ENCODE peak calls at places on chromosomes 11 and 22, in four cellular contexts. W is HL-60, H is cardiac muscle cell, P is kidney. C is an unnamed sample.

GRCh38 chr11:106840993-106841392 is 177.3 kb downstream of the GUCY1A2 start:
- DNase-seq in W (no peak), H (no peak), P (no peak), C (no peak)

GRCh38 chr11:109138200-109138599 is 283.8 kb upstream of the C11orf87 start:
- DNase-seq in W (no peak), H (no peak), P (no peak), C (no peak)

GRCh38 chr11:71420455-71421241 is 27.5 kb downstream of the DHCR7 start:
- DNase-seq in W (peak; percentile 41), H (peak; percentile 49), P (no peak), C (peak; percentile 21)

GRCh38 chr11:26297179-26297970 is 34.6 kb upstream of the ANO3 start:
- DNase-seq in W (peak; percentile 36), H (peak; percentile 61), P (no peak), C (no peak)

GRCh38 chr11:130055637-130056036 is 14.1 kb upstream of the APLP2 start:
- DNase-seq in W (no peak), H (no peak), P (no peak), C (no peak)

GRCh38 chr11:44033411-44033850 is 14.3 kb upstream of the ACCSL start:
- DNase-seq in W (no peak), H (no peak), P (no peak), C (peak; percentile 53)

GRCh38 chr11:14905104-14906033 is 13.3 kb upstream of the CYP2R1 start:
- DNase-seq in W (peak; percentile 50), H (peak; percentile 38), P (peak; percentile 82), C (no peak)

GRCh38 chr22:32916025-32916424 is 114.5 kb downstream of the TIMP3 start:
- DNase-seq in W (no peak), H (no peak), P (no peak), C (no peak)

GRCh38 chr22:49972163-49973017 is 11.8 kb downstream of the PIM3 start:
- DNase-seq in W (no peak), H (no peak), P (peak; percentile 82), C (no peak)

GRCh38 chr11:123137496-123138270 is 57.4 kb downstream of the CLMP start:
- DNase-seq in W (peak; percentile 60), H (peak; percentile 88), P (peak; percentile 97), C (peak; percentile 3)

GRCh38 chr11:85809881-85810280 is 1.1 kb downstream of the SYTL2 start:
- DNase-seq in W (no peak), H (peak; percentile 17), P (peak; percentile 75), C (no peak)

GRCh38 chr11:132030896-132031295 is 660.5 kb downstream of the NTM start:
- DNase-seq in W (no peak), H (no peak), P (no peak), C (no peak)

GRCh38 chr11:57646756-57647303 is 2.9 kb downstream of the YPEL4 start:
- DNase-seq in W (no peak), H (no peak), P (no peak), C (no peak)

GRCh38 chr11:45227836-45228235 is 58.3 kb downstream of the SYT13 start:
- DNase-seq in W (no peak), H (no peak), P (no peak), C (no peak)

GRCh38 chr22:19506212-19506611 is 18.0 kb downstream of the CLDN5 start:
- DNase-seq in W (no peak), H (no peak), P (no peak), C (no peak)

GRCh38 chr11:120344302-120345004 is 8.2 kb downstream of the ARHGEF12 start:
- DNase-seq in W (peak; percentile 89), H (no peak), P (no peak), C (no peak)

GRCh38 chr11:112178428-112178827 is 3.1 kb downstream of the BCO2 start:
- DNase-seq in W (no peak), H (no peak), P (no peak), C (no peak)

GRCh38 chr11:34869425-34869824 is 46.8 kb downstream of the APIP start:
- DNase-seq in W (no peak), H (no peak), P (no peak), C (no peak)

GRCh38 chr11:57438345-57439280 is 11.7 kb upstream of the SLC43A3 start:
- DNase-seq in W (no peak), H (no peak), P (no peak), C (no peak)

GRCh38 chr11:69398529-69399492 is 82.7 kb upstream of the LINC01488 start:
- DNase-seq in W (peak; percentile 44), H (no peak), P (peak; percentile 69), C (no peak)

GRCh38 chr11:126115820-126116319 is 53.2 kb upstream of the CDON start:
- DNase-seq in W (no peak), H (no peak), P (peak; percentile 85), C (no peak)

GRCh38 chr11:8832571-8833260 is 78.3 kb upstream of the AKIP1 start:
- DNase-seq in W (no peak), H (no peak), P (peak; percentile 73), C (no peak)

GRCh38 chr11:41536001-41536568 is 76.6 kb upstream of the LRRC4C start:
- DNase-seq in W (no peak), H (no peak), P (no peak), C (no peak)

GRCh38 chr11:93574821-93575220 is 31.6 kb upstream of the SMCO4 start:
- DNase-seq in W (no peak), H (no peak), P (no peak), C (no peak)

GRCh38 chr22:49276567-49276966 is 551.1 kb downstream of the BRD1 start:
- DNase-seq in W (no peak), H (no peak), P (no peak), C (no peak)

GRCh38 chr22:19880786-19881569 is 26.3 kb upstream of the GNB1L start:
- DNase-seq in W (no peak), H (peak; percentile 56), P (peak; percentile 84), C (no peak)

GRCh38 chr22:47152938-47153337 is 390.5 kb downstream of the TBC1D22A start:
- DNase-seq in W (no peak), H (no peak), P (no peak), C (no peak)

GRCh38 chr11:67178421-67178820 is 59.4 kb downstream of the KDM2A start:
- DNase-seq in W (no peak), H (no peak), P (no peak), C (no peak)

GRCh38 chr11:75430692-75431532 is 2.1 kb downstream of the KLHL35 start:
- DNase-seq in W (no peak), H (no peak), P (no peak), C (no peak)
- H3K27ac ChIP-seq in W (no peak overlapping the region), H (no peak overlapping the region), P (no peak overlapping the region), C (no peak overlapping the region)

GRCh38 chr22:45477366-45478107 is 25.1 kb upstream of the FBLN1 start:
- DNase-seq in W (no peak), H (no peak), P (no peak), C (no peak)
- H3K27ac ChIP-seq in W (no peak overlapping the region), H (no peak overlapping the region), P (no peak overlapping the region), C (no peak overlapping the region)

DNA sequence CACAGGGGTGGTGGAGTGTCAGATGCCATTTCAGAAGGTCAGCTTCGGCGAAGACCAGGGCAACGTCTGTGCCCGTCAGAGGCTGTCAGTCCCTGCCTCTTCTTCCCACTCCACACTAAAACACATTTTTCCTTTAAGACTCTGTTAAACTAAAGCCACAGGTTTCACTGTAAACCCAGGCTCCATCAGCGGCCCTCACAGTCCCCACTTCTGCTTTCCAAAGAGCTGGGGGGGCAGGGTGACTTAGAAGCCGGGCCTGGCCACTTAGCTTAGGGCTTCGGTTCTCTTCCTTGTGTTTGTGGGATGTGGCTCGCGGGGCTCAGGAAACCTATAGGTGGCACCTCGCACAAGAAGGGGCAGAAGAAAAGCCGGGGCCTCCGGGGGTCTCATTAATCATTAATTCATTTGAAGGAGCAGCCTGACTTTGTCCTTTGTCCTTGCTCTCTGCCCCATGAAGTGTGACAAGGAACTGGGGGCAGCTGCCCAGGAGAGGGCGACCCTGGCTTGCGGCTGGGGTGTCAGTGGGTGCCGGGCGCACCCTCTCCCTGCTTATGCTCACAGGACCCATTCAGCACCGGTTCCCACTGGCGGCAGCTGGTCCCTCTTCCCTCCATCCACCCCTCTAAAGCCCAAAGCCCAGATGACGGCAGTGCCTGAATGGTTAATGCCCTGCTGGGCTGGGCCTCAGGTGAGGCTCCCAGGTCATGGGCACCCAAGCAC is 4.1 kb downstream of the SLC25A45 start:
- DNase-seq in W (peak; percentile 87), H (no peak), P (no peak), C (no peak)
- H3K27ac ChIP-seq in W (peak overlapping the region; percentile 43), H (no peak overlapping the region), P (peak overlapping the region; percentile 49), C (no peak overlapping the region)

DNA sequence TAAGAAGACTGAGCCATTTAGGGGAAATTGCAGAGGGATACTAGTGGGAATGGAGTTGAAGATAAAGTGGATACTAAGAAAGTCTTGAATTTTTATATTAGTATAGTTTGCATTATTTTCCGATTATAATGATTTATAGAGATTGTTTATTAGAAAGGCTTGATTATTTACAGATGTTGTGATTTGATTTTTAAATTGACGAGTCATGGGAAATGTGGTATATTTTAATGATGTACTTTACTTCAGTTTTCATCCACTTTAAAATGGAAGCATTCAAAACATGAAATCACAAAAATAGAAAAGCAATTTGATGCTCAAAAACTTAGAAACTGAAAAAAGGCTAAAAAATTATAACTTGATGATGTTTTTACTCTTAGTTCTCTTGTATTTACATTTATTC is 21.2 kb downstream of the USP47 start:
- DNase-seq in W (no peak), H (no peak), P (no peak), C (no peak)
- H3K27ac ChIP-seq in W (no peak overlapping the region), H (no peak overlapping the region), P (no peak overlapping the region), C (no peak overlapping the region)

GRCh38 chr22:34885852-34886251 is 180.1 kb upstream of the ISX start:
- DNase-seq in W (no peak), H (no peak), P (no peak), C (no peak)

GRCh38 chr22:34881453-34881852 is 184.5 kb upstream of the ISX start:
- DNase-seq in W (no peak), H (no peak), P (no peak), C (no peak)

GRCh38 chr22:34886391-34886790 is 179.6 kb upstream of the ISX start:
- DNase-seq in W (no peak), H (no peak), P (no peak), C (no peak)

DNA sequence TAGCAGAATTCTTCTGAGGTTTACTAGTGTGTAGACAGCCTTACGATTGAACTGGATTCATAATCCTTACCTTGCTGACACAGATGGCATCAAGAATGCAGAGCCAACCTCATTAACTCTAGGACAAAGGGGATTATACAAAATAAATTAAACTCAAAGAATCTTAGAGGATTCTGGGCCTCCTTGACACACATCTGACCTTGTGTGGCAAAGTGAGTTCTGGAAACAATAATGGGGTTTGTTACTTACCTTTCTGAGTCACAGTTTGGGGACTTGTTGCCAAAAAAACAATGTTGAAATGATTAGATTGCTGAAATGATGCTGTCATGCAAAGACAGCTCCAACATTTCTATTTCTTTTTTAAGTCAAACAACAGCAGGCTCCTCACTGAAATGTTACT is 179.1 kb upstream of the ISX start:
- DNase-seq in W (no peak), H (no peak), P (no peak), C (no peak)
- H3K27ac ChIP-seq in W (no peak overlapping the region), H (no peak overlapping the region), P (no peak overlapping the region), C (no peak overlapping the region)

GRCh38 chr11:2899080-2899783 is 13.7 kb upstream of the CDKN1C start:
- DNase-seq in W (peak; percentile 71), H (no peak), P (no peak), C (no peak)
- H3K27ac ChIP-seq in W (peak overlapping the region; percentile 47), H (no peak overlapping the region), P (peak overlapping the region; percentile 96), C (no peak overlapping the region)

DNA sequence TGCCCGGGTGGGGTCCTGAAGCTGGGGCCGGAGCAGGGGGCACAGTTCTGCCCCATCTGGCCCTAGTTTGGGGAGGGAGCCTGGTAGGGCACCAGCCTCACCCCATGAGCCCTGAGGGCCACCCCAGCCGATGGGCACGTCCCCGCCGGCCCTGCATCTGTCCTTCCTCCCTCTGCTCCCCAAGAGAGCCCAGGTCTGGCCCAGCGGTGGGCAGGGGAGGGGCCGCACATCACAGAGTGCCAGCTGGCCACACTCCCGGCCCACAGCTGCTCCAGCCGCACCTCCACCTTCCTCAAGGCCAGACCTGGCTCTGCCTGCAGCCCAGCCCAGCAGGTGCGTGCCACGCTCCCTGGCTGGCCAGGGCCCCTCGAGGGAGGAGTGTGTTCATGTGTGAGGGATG is 21.6 kb downstream of the BRSK2 start:
- DNase-seq in W (no peak), H (no peak), P (no peak), C (no peak)
- H3K27ac ChIP-seq in W (no peak overlapping the region), H (no peak overlapping the region), P (no peak overlapping the region), C (no peak overlapping the region)